ENCODE peak calls at places on chromosomes 16 and 17, in four cellular contexts. T is Daoy, K is HEK293T, I is iris pigment epithelial cell. F is an unnamed sample.
A peak's percentile ranks its signal among the peaks of the same experiment; 100 is the strongest.

GRCh38 chr16:3187798-3188674 is at the start of gene OR1F1:
- DNase-seq in T (peak; percentile 85), K (peak; percentile 34), I (peak; percentile 82), F (peak; percentile 59)

GRCh38 chr17:28030386-28030785 is 12.1 kb upstream of the NLK start:
- DNase-seq in T (no peak), K (no peak), I (no peak), F (no peak)

GRCh38 chr17:30291571-30292489 is at the start of gene BLMH:
- DNase-seq in T (peak; percentile 92), K (peak; percentile 70), I (peak; percentile 82), F (peak; percentile 77)

GRCh38 chr17:2400474-2400866 is 390 bp downstream of the MNT start:
- DNase-seq in T (peak; percentile 75), K (peak; percentile 46), I (peak; percentile 64), F (peak; percentile 65)

GRCh38 chr17:28291780-28292330 is 27.1 kb upstream of the TMEM97 start:
- DNase-seq in T (no peak), K (no peak), I (no peak), F (no peak)

GRCh38 chr17:37506678-37507077 is 17.0 kb downstream of the DUSP14 start:
- DNase-seq in T (peak; percentile 18), K (peak; percentile 52), I (peak; percentile 49), F (peak; percentile 41)

GRCh38 chr17:80931421-80932265 is 60.0 kb upstream of the CHMP6 start:
- DNase-seq in T (peak; percentile 91), K (peak; percentile 73), I (peak; percentile 77), F (no peak)

GRCh38 chr17:73494955-73495349 is 149.3 kb downstream of the SDK2 start:
- DNase-seq in T (no peak), K (no peak), I (no peak), F (no peak)

GRCh38 chr16:56744996-56745640 is 15.2 kb downstream of the NUP93 start:
- DNase-seq in T (no peak), K (no peak), I (no peak), F (no peak)

GRCh38 chr17:68646626-68647526 is 45.7 kb upstream of the FAM20A start:
- DNase-seq in T (no peak), K (no peak), I (peak; percentile 34), F (no peak)

GRCh38 chr16:19499481-19499880 is 22.4 kb downstream of the GDE1 start:
- DNase-seq in T (no peak), K (no peak), I (no peak), F (no peak)

GRCh38 chr16:74901606-74902005 is 83.3 kb downstream of the WDR59 start:
- DNase-seq in T (no peak), K (no peak), I (no peak), F (no peak)

GRCh38 chr17:33127706-33128105 is 136.1 kb downstream of the SPACA3 start:
- DNase-seq in T (peak; percentile 22), K (no peak), I (no peak), F (no peak)

GRCh38 chr17:17737938-17738894 is 57.0 kb downstream of the RAI1 start:
- DNase-seq in T (peak; percentile 69), K (no peak), I (peak; percentile 47), F (peak; percentile 75)

GRCh38 chr16:59180083-59180476 is 446.0 kb upstream of the GOT2 start:
- DNase-seq in T (no peak), K (no peak), I (no peak), F (no peak)

GRCh38 chr17:55825213-55825612 is 74.4 kb downstream of the PCTP start:
- DNase-seq in T (no peak), K (no peak), I (no peak), F (no peak)

GRCh38 chr17:54180919-54181318 is 358.2 kb downstream of the KIF2B start:
- DNase-seq in T (no peak), K (no peak), I (no peak), F (no peak)